ENCODE peak calls at places on chromosome 20, in nine cellular contexts. T is glutamatergic neuron, F is psoas muscle, X is fibroblast of pulmonary artery, L is sigmoid colon, I is GM23338, A is cardiac muscle cell, M is left ventricle myocardium inferior, O is fibroblast of the aortic adventitia. Y is an unnamed sample.
A peak's percentile ranks its signal among the peaks of the same experiment; 100 is the strongest.

GRCh38 chr20:15700147-15700765 is 873.0 kb downstream of the KIF16B start:
- DNase-seq in O (no peak), X (no peak), L (no peak), F (no peak), M (no peak), I (peak; percentile 6), A (no peak), T (peak; percentile 38), Y (no peak)

GRCh38 chr20:41587956-41588355 is 30.2 kb downstream of the CHD6 start:
- DNase-seq in L (no peak), A (peak; percentile 78), I (no peak), T (no peak), M (no peak), X (peak; percentile 76), F (no peak), O (peak; percentile 64), Y (peak; percentile 84)

GRCh38 chr20:10536531-10536930 is 101.4 kb downstream of the SLX4IP start:
- DNase-seq in O (peak; percentile 64), T (peak; percentile 28), I (peak; percentile 77), L (no peak), F (no peak), M (no peak), A (peak; percentile 60), X (peak; percentile 53), Y (peak; percentile 43)

GRCh38 chr20:32527447-32528055 is 57.6 kb downstream of the NOL4L start:
- DNase-seq in F (no peak), M (no peak), O (no peak), L (no peak), A (no peak), I (no peak), T (peak; percentile 81), X (no peak), Y (no peak)

GRCh38 chr20:17856024-17856564 is 112.5 kb downstream of the SNX5 start:
- DNase-seq in F (no peak), I (no peak), A (no peak), X (no peak), M (no peak), T (no peak), O (no peak), L (no peak), Y (no peak)

GRCh38 chr20:401682-402495 is 6.2 kb upstream of the RBCK1 start:
- DNase-seq in T (no peak), X (peak; percentile 53), F (no peak), A (peak; percentile 51), L (no peak), O (peak; percentile 86), I (no peak), M (no peak), Y (peak; percentile 75)

GRCh38 chr20:4873396-4873795 is 127.9 kb downstream of the SLC23A2 start:
- DNase-seq in T (no peak), X (no peak), F (no peak), A (no peak), O (no peak), M (no peak), I (no peak), L (no peak), Y (no peak)

GRCh38 chr20:44033344-44033743 is 118.7 kb downstream of the TOX2 start:
- DNase-seq in L (peak; percentile 13), T (no peak), F (no peak), X (peak; percentile 20), O (peak; percentile 65), I (no peak), A (peak; percentile 47), M (no peak), Y (peak; percentile 51)

GRCh38 chr20:34708621-34709043 is 4.5 kb downstream of the TP53INP2 start:
- DNase-seq in I (peak; percentile 73), M (peak; percentile 53), O (peak; percentile 23), L (peak; percentile 79), T (peak; percentile 65), A (peak; percentile 48), X (peak; percentile 44), F (peak; percentile 74), Y (peak; percentile 45)

GRCh38 chr20:11101243-11101642 is 427.4 kb upstream of the JAG1 start:
- DNase-seq in A (peak; percentile 43), I (no peak), F (no peak), M (no peak), X (peak; percentile 60), L (no peak), O (peak; percentile 23), T (no peak), Y (peak; percentile 35)

GRCh38 chr20:59387891-59388290 is 87.5 kb downstream of the EDN3 start:
- DNase-seq in T (no peak), I (no peak), L (no peak), M (no peak), O (no peak), X (no peak), F (no peak), A (no peak), Y (no peak)

GRCh38 chr20:36126836-36127529 is 27.6 kb upstream of the EPB41L1 start:
- DNase-seq in X (no peak), O (no peak), A (no peak), I (peak; percentile 56), L (no peak), M (no peak), T (no peak), F (no peak), Y (no peak)

DNA sequence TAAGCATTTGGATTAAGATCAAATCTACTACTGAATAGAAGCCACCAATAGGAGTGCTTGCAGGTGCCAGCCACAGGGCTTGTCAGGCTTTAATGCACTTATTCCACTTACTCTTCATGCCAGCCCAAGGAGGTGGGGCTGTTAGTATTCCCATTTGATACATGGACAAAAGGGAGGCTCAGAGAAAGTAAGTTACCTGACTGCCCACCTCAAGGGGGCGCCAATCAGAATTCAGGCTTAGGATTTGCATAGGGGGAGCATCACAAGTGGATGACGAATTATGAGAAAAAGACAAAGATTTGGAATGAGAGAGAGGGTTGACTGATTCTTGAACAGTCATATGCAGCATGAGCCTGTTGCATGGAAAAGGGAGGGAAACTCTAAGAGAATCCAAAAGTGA is 188.4 kb upstream of the TSHZ2 start:
- DNase-seq in I (peak; percentile 81), F (no peak), O (no peak), M (no peak), X (peak; percentile 2), A (peak; percentile 27), T (peak; percentile 43), L (no peak), Y (peak; percentile 33)
- TF ChIP-seq CTCF in I (peak; percentile 72), F (no peak), O (no peak), M (peak; percentile 25), X (peak; percentile 6), A (peak; percentile 36), T (peak; percentile 63), L (no peak), Y (peak; percentile 45)

DNA sequence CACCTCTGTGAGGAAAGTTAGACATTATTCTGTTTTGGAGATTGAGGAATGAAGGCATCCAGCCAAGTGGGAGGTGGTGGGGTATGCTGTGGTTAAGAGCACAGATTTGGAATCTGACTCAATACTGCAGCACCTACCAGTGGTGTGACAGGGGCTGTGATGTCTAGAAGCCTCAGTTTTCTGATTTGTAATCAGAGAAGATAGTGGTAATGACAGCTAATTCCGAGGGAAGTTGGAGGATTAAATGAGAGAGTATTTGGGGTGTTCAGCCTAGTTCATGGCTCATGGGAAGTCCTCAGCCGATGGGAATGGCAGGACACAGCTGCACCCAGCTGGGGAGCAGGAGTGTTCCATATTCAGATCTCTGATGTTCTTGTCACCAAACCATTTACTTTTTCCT is 9.2 kb downstream of the SLC9A8 start:
- DNase-seq in F (no peak), X (peak; percentile 77), I (no peak), A (peak; percentile 79), M (no peak), T (no peak), O (peak; percentile 77), L (no peak), Y (peak; percentile 53)
- TF ChIP-seq CTCF in F (peak; percentile 30), X (peak; percentile 68), I (peak; percentile 27), A (peak; percentile 53), M (peak; percentile 57), T (no peak), O (peak; percentile 63), L (no peak), Y (peak; percentile 34)

DNA sequence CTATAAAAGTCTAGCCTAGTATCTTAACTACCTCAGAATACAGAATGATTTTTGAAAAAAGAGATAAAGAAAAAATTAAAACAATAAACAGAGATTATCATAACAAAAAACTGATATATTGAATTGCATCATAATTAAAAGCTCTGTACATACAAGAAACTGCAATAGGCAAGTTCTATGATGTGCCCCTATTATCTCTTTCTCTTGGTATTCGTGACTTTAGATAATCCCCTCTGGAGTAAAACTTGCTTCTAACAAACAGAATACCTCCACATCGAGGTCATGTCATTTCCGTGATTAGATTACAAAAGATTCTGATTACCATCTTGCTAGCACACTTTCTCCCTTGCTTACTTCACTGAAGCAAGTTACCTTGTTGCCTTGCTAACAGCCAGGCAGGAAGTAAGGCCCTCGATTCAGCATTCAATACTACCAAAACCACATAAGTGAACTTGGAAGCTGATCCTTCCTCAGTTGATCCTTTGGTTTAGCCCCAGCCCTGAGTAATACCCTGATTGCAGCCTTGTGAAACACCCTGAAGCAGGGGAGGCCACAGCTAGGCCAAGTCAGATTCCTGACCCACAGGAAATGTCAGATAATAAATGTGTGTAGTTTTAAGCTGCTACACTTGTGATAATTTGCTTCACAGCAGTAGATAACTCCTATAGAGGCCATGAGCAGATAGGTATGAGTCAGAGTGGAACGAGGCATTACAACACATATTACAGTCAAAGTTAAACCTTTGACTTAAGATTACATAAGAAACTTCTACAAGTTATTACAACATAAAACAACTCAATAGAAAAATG is 53.7 kb upstream of the TMX4 start:
- DNase-seq in O (peak; percentile 98), L (no peak), X (peak; percentile 95), F (no peak), I (peak; percentile 41), T (no peak), M (no peak), A (peak; percentile 95), Y (peak; percentile 86)
- TF ChIP-seq CTCF in O (no peak), L (no peak), X (no peak), F (no peak), I (no peak), T (no peak), M (no peak), A (no peak), Y (no peak)

GRCh38 chr20:39312107-39312506 is 350.0 kb downstream of the DHX35 start:
- DNase-seq in X (no peak), T (no peak), A (no peak), L (no peak), I (no peak), M (no peak), O (no peak), F (no peak), Y (no peak)

GRCh38 chr20:39309458-39309857 is 347.3 kb downstream of the DHX35 start:
- DNase-seq in I (no peak), F (no peak), A (no peak), M (no peak), O (no peak), X (no peak), T (no peak), L (no peak), Y (no peak)

DNA sequence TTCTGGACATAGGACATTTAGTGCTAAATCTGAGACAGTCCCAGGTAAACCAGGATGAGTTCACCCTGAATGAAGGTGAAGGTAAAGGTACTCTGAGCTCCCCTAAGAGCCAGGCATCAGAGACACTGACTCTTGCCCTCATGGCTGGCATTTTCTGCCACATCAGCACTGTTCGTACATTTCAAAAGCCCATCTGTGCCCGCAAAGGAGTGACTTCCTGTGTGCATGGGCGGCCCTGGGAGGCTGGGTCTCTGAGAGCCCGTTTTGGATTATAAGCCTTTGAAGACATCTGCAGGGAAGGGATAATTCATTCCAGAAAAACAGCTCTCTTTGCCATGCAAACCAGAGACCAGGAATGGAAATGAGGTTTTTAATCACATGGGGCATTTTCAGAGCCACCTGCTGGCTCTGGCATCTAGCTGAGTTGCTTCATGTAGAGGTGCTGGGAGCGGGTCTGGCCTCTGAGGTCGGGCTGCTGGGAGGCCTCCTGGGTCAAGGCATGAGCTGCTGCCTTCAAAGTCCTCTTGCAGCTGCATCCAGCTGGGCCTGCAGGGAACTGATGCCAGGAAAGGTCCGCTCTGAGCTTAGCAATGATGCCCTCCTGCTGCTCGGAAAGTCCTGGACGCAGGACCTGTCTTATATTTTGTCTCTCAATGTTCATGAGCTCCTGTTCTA is 348.4 kb downstream of the DHX35 start:
- DNase-seq in F (no peak), T (no peak), A (no peak), I (no peak), X (no peak), O (no peak), L (no peak), M (no peak), Y (no peak)
- TF ChIP-seq CTCF in F (no peak), T (no peak), A (no peak), I (no peak), X (no peak), O (no peak), L (no peak), M (no peak), Y (no peak)